ENCODE peak calls at places on chromosomes 16 and 17, in five cellular contexts. I is tibial nerve, J is uterus, U is thyroid gland, M is breast epithelium. B is an unnamed sample. For H3K36me3, the result is how much of the 10 kb centered on the place peaks cover.

GRCh38 chr16:66599726-66600125 is 4.8 kb upstream of the CMTM3 start:
- DNase-seq in I (no peak), U (no peak), M (no peak), J (no peak), B (no peak)

GRCh38 chr16:89216315-89217137 is 977 bp upstream of the ZNF778 start:
- DNase-seq in M (peak), I (peak), U (peak), J (peak), B (peak)

GRCh38 chr16:379183-379960 is 2.4 kb downstream of the PGAP6 start:
- DNase-seq in U (peak), M (peak), J (no peak), I (no peak), B (peak)

GRCh38 chr17:7403043-7403901 is 625 bp downstream of the TMEM256 start:
- DNase-seq in U (no peak), M (no peak), I (peak), J (peak), B (no peak)

GRCh38 chr16:19913306-19913717 is 28.7 kb upstream of the GPRC5B start:
- DNase-seq in J (no peak), U (no peak), I (no peak), M (no peak), B (no peak)

GRCh38 chr17:30449480-30449879 is 27.7 kb upstream of the GOSR1 start:
- DNase-seq in M (no peak), J (peak), I (no peak), U (peak), B (no peak)

GRCh38 chr17:76710863-76711611 is at the start of gene MXRA7:
- DNase-seq in U (peak), M (peak), I (peak), J (peak), B (peak)

GRCh38 chr17:4720787-4721186 is 10.4 kb downstream of the ARRB2 start:
- DNase-seq in U (no peak), J (no peak), I (no peak), M (no peak), B (no peak)

GRCh38 chr16:3348547-3349167 is 7.0 kb upstream of the OR2C1 start:
- DNase-seq in M (no peak), I (no peak), U (no peak), J (no peak), B (no peak)

GRCh38 chr16:55949518-55949917 is 74.3 kb upstream of the CES5A start:
- DNase-seq in M (no peak), U (no peak), J (no peak), I (no peak), B (no peak)

GRCh38 chr17:14080847-14081251 is 11.5 kb downstream of the COX10 start:
- DNase-seq in J (no peak), M (no peak), U (no peak), I (no peak), B (no peak)

GRCh38 chr16:30116291-30117207 is 3.2 kb upstream of the GDPD3 start:
- DNase-seq in U (no peak), M (no peak), I (no peak), J (no peak), B (no peak)
- H3K36me3 ChIP-seq in U (under half), M (under half), I (half or more), J (under half), B (under half)

GRCh38 chr17:78839762-78840529 is 668 bp downstream of the USP36 start:
- DNase-seq in U (peak), I (no peak), M (peak), J (peak), B (no peak)
- TF ChIP-seq POLR2A in U (no peak), I (no peak), M (no peak), J (no peak), B (no peak)

GRCh38 chr16:84058664-84059063 is 16.1 kb upstream of the SLC38A8 start:
- DNase-seq in M (no peak), I (no peak), J (no peak), U (no peak), B (no peak)

GRCh38 chr16:84059111-84059510 is 16.5 kb upstream of the SLC38A8 start:
- DNase-seq in I (no peak), U (no peak), M (no peak), J (no peak), B (no peak)

GRCh38 chr16:84061236-84061830 is 18.7 kb upstream of the SLC38A8 start:
- DNase-seq in U (no peak), M (no peak), I (no peak), J (no peak), B (no peak)

GRCh38 chr16:84058211-84058610 is 15.6 kb upstream of the SLC38A8 start:
- DNase-seq in M (no peak), J (no peak), I (no peak), U (no peak), B (no peak)

DNA sequence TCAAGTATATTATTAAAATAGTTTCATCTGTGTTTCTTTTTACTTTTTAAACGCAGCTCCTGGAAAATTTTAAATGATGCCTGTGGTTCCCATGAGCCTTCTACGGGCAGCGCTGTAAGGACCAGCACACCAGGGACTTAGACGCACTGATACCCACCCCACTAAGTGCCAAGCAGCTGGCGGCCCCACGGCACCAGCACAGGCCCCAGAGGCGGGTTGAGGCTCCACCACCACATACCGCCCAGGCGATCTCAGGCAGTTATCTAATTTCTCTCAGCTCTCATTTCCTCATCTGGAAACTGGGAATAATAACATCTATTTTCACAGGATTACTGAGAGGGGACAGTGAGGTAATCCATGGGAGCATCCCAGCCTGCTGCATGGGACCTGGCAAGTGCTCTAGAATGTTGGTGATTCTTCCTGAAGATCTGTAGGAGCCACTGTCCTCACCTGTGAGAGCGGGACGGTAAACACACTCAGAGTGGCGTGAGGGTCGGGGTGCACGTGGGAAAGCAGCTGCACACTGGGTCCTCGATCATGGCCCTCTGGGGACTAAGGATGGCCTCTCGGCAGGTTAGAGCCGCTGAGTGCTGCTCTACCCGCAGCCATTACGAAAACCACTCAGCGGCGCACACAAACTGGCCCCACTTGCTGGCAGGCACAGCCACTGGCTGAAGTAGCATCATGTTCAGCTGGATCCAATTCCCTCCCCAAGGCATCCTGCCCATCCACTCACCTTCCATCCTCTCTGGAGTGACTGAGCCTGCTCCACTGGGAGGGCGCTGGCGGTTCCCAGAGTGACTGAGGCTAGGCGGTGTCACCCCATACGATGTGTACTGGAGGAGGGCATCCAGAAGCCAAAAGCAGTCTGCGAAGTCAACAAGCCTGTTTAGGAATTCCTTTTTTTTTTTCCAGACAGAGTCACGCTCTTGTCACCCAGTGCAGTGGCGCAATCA is 17.6 kb upstream of the SLC38A8 start:
- DNase-seq in U (no peak), M (no peak), I (no peak), J (no peak), B (no peak)
- H3K36me3 ChIP-seq in U (half or more), M (under half), I (half or more), J (under half), B (under half)

DNA sequence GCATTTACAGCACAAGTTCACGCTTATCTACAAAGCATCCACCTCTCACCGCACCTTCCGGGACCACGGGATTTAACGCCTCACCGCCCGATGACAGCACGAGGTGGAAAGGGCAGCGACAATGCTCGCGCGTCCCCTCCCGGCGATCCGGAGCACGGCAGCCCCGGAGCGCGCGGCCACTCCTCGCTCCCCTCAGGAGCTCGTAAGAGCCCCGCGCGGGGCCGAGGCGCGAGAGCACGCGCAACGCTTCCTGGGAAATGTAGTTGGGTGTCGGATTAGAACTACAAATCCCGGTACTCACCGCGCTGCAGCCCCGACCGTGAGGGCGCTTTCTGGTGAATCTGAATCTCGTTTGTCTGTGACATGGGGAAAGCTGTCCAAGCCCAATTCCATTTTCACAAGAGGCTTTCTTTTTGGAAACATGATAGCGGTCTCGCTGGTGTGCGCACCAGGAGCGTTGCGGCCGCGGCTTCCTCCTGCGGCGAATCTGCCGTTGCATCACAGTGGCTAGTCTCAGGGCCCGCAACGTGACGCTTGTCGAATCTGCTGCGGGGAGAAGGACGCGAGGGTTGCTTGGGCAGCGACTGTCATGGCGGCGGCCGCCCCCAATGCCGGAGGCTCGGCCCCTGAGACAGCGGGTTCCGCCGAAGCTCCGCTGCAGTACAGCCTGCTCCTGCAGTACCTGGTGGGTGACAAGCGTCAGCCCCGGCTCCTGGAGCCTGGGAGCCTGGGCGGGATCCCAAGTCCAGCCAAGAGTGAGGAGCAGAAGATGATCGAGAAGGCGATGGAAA is at the start of gene TIMM22:
- DNase-seq in U (peak), M (peak), I (peak), J (peak), B (peak)
- TF ChIP-seq POLR2A in U (no peak), M (no peak), I (peak), J (no peak), B (peak)

DNA sequence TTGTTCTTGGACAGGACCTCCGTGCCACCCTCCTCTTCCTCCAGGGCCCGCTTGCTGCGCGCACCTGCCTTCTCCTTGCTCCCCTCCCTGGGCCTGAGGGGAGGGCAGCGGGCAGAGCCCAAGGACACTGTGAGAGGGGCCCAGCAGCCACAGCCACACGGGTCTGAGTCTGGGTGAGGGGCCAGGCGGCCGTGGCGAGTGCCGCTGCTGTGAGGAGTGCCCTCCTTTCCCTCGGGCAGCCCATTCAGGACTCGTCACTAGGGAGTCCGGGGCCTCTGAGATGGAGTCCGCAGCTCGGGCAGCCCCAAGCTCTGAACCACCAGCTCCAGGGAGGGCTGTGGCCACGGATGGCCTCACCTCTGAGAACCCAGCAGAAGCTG is 5.6 kb downstream of the DUS1L start:
- DNase-seq in J (no peak), U (no peak), I (no peak), M (no peak), B (no peak)
- H3K36me3 ChIP-seq in J (under half), U (half or more), I (half or more), M (under half), B (under half)

GRCh38 chr17:10702574-10702973 is 5.2 kb downstream of the ADPRM start:
- DNase-seq in U (no peak), I (no peak), M (no peak), J (no peak), B (no peak)

GRCh38 chr17:10698116-10698818 is 873 bp downstream of the ADPRM start:
- DNase-seq in I (no peak), U (peak), M (no peak), J (no peak), B (peak)

GRCh38 chr17:10697092-10698081 is at the start of the genes ADPRM and SCO1:
- DNase-seq in U (peak), I (peak), J (peak), M (peak), B (peak)

GRCh38 chr17:10705727-10706126 is 8.3 kb downstream of the ADPRM start:
- DNase-seq in J (no peak), M (no peak), U (no peak), I (no peak), B (no peak)

GRCh38 chr17:10699861-10700260 is 2.5 kb downstream of the ADPRM start:
- DNase-seq in U (no peak), I (no peak), M (no peak), J (no peak), B (no peak)
- TF ChIP-seq POLR2A in U (no peak), I (no peak), M (no peak), J (no peak), B (no peak)

GRCh38 chr17:51200846-51201245 is 34.6 kb downstream of the NME2 start:
- DNase-seq in M (no peak), J (no peak), U (peak), I (no peak), B (no peak)
- H3K36me3 ChIP-seq in M (under half), J (under half), U (under half), I (half or more), B (under half)

GRCh38 chr17:78492116-78492799 is 84.9 kb downstream of the DNAH17 start:
- DNase-seq in M (no peak), J (no peak), U (no peak), I (no peak), B (no peak)
- TF ChIP-seq POLR2A in M (no peak), J (no peak), U (no peak), I (no peak), B (no peak)

B was measured in prostate gland.